ENCODE peak calls at places on chromosome 6, in six cellular contexts. K is left ventricle myocardium inferior, C is prostate gland, X is uterus, L is esophagus squamous epithelium, P is endodermal cell. U is an unnamed sample. For H3K4me1, the result is how much of the 10 kb centered on the place peaks cover.

GRCh38 chr6:45378324-45378926 is 691 bp upstream of the SUPT3H start:
- DNase-seq in X (no peak), L (no peak), K (peak), C (peak), P (no peak), U (peak)

GRCh38 chr6:31120151-31120915 is at the start of gene CDSN:
- DNase-seq in X (no peak), L (no peak), K (no peak), P (no peak), C (no peak), U (no peak)

GRCh38 chr6:168345896-168346754 is 26.5 kb upstream of the DACT2 start:
- DNase-seq in K (no peak), X (no peak), C (no peak), L (no peak), P (peak), U (no peak)

GRCh38 chr6:132005177-132005576 is 54.0 kb upstream of the CCN2 start:
- DNase-seq in X (no peak), L (no peak), C (no peak), P (no peak), K (no peak), U (no peak)

GRCh38 chr6:148565931-148566663 is 180.7 kb upstream of the UST start:
- DNase-seq in X (no peak), L (no peak), C (no peak), P (no peak), K (no peak), U (peak)

GRCh38 chr6:116101298-116101718 is 655 bp downstream of the NT5DC1 start:
- DNase-seq in X (peak), C (peak), L (no peak), K (peak), P (no peak), U (no peak)

GRCh38 chr6:13538084-13538483 is 36.3 kb upstream of the SIRT5 start:
- DNase-seq in P (no peak), K (no peak), L (no peak), X (no peak), C (no peak), U (no peak)

GRCh38 chr6:110528051-110528929 is 51.9 kb upstream of the SLC22A16 start:
- DNase-seq in L (no peak), X (peak), C (peak), P (peak), K (no peak), U (peak)

GRCh38 chr6:99603421-99604160 is 3.0 kb upstream of the PRDM13 start:
- DNase-seq in P (peak), K (no peak), C (no peak), X (no peak), L (no peak), U (no peak)

GRCh38 chr6:10223841-10224240 is 191.0 kb downstream of the TFAP2A start:
- DNase-seq in K (no peak), X (no peak), C (no peak), L (no peak), P (no peak), U (no peak)

GRCh38 chr6:89048985-89049384 is 31.6 kb upstream of the PNRC1 start:
- DNase-seq in P (no peak), K (no peak), X (no peak), L (no peak), C (no peak), U (no peak)

GRCh38 chr6:35213824-35214756 is at the start of gene SCUBE3:
- DNase-seq in X (no peak), L (no peak), K (peak), C (no peak), P (peak), U (no peak)

GRCh38 chr6:43297644-43298564 is at the start of gene SLC22A7:
- DNase-seq in L (no peak), X (no peak), P (peak), C (no peak), K (peak), U (peak)

GRCh38 chr6:75882734-75883133 is 133.7 kb downstream of the MYO6 start:
- DNase-seq in L (no peak), C (no peak), K (no peak), P (no peak), X (no peak), U (no peak)

GRCh38 chr6:42030585-42031506 is 19.5 kb upstream of the TAF8 start:
- DNase-seq in P (peak), K (peak), L (no peak), C (no peak), X (no peak), U (no peak)

GRCh38 chr6:119323926-119324325 is 25.6 kb downstream of the MAN1A1 start:
- DNase-seq in X (no peak), C (no peak), L (no peak), K (no peak), P (no peak), U (no peak)

GRCh38 chr6:44004625-44005506 is 122.4 kb downstream of the MRPL14 start:
- DNase-seq in K (peak), C (no peak), L (no peak), X (no peak), P (peak), U (no peak)

GRCh38 chr6:24932832-24933231 is 2.9 kb downstream of the RIPOR2 start:
- DNase-seq in P (no peak), C (no peak), X (no peak), L (no peak), K (no peak), U (no peak)
- H3K4me1 ChIP-seq in P (under half), C (under half), X (under half), L (under half), K (under half), U (under half)

GRCh38 chr6:37136821-37137200 is 33.1 kb upstream of the PIM1 start:
- DNase-seq in K (no peak), P (no peak), C (no peak), L (no peak), X (no peak), U (no peak)

GRCh38 chr6:37135835-37136694 is 33.9 kb upstream of the PIM1 start:
- DNase-seq in P (no peak), X (no peak), C (no peak), K (no peak), L (no peak), U (no peak)

GRCh38 chr6:37131960-37132253 is 38.0 kb upstream of the PIM1 start:
- DNase-seq in K (no peak), L (no peak), P (no peak), C (no peak), X (no peak), U (no peak)

GRCh38 chr6:37137201-37137880 is 32.6 kb upstream of the PIM1 start:
- DNase-seq in L (no peak), C (no peak), X (peak), P (peak), K (no peak), U (peak)

GRCh38 chr6:37134622-37135191 is 35.2 kb upstream of the PIM1 start:
- DNase-seq in K (no peak), C (no peak), X (peak), L (no peak), P (no peak), U (peak)
- H3K4me1 ChIP-seq in K (half or more), C (under half), X (under half), L (under half), P (under half), U (under half)

GRCh38 chr6:134238960-134239795 is 78.7 kb downstream of the SGK1 start:
- DNase-seq in P (no peak), X (no peak), C (no peak), L (no peak), K (no peak), U (no peak)
- H3K4me1 ChIP-seq in P (under half), X (under half), C (under half), L (under half), K (under half), U (under half)

GRCh38 chr6:157436200-157436943 is 55.4 kb downstream of the ZDHHC14 start:
- DNase-seq in C (no peak), K (no peak), X (no peak), L (no peak), P (no peak), U (no peak)
- H3K4me1 ChIP-seq in C (under half), K (half or more), X (under half), L (under half), P (under half), U (under half)

GRCh38 chr6:150620763-150621162 is 21.1 kb downstream of the PLEKHG1 start:
- DNase-seq in K (no peak), X (no peak), L (no peak), P (no peak), C (no peak), U (no peak)

GRCh38 chr6:150625927-150626326 is 26.2 kb downstream of the PLEKHG1 start:
- DNase-seq in K (no peak), X (no peak), C (no peak), P (no peak), L (no peak), U (no peak)

GRCh38 chr6:150622476-150622875 is 22.8 kb downstream of the PLEKHG1 start:
- DNase-seq in X (no peak), K (no peak), P (no peak), C (no peak), L (no peak), U (no peak)

GRCh38 chr6:150624199-150624598 is 24.5 kb downstream of the PLEKHG1 start:
- DNase-seq in P (no peak), K (no peak), L (no peak), X (no peak), C (no peak), U (no peak)

GRCh38 chr6:150622941-150623874 is 23.5 kb downstream of the PLEKHG1 start:
- DNase-seq in K (no peak), P (no peak), X (no peak), C (no peak), L (no peak), U (no peak)
- H3K4me1 ChIP-seq in K (half or more), P (under half), X (under half), C (under half), L (under half), U (under half)

GRCh38 chr6:71383891-71384489 is 95.4 kb downstream of the OGFRL1 start:
- DNase-seq in K (no peak), X (no peak), P (no peak), C (no peak), L (no peak), U (no peak)
- H3K4me1 ChIP-seq in K (half or more), X (under half), P (under half), C (under half), L (under half), U (under half)

U was measured in ascending aorta.